ENCODE peak calls at places on chromosomes 6 and 20, in nine cellular contexts. E is activated CD8-positive, alpha-beta T cell treated with anti-CD3 and anti-CD28 coated beads, Interleukin-2, amount 10 ng/mL, durations not matched to agents 7 days and 5 days; V is PC-3; G is GF-D8; H is Right ventricle myocardium superior; K is fibroblast of lung; N is COR-L47; R is A172; O is astrocyte of the cerebellum. J is an unnamed sample.

GRCh38 chr20:22623211-22623610 is 38.8 kb upstream of the FOXA2 start:
- DNase-seq in O (no peak), E (no peak), V (peak), N (no peak), G (no peak), K (no peak), R (peak), H (no peak), J (no peak)

GRCh38 chr20:574297-574942 is 30.8 kb upstream of the CSNK2A1 start:
- DNase-seq in E (no peak), G (no peak), H (peak), N (no peak), V (no peak), O (no peak), K (no peak), R (no peak), J (no peak)

GRCh38 chr6:5905431-5906339 is 101.0 kb downstream of the NRN1 start:
- DNase-seq in O (peak), V (peak), R (peak), H (peak), K (peak), N (no peak), G (no peak), E (no peak), J (peak)

GRCh38 chr6:100506651-100507050 is 41.9 kb upstream of the SIM1 start:
- DNase-seq in V (peak), R (no peak), H (no peak), K (peak), N (no peak), O (peak), G (no peak), E (no peak), J (no peak)

GRCh38 chr20:11072982-11073381 is 399.2 kb upstream of the JAG1 start:
- DNase-seq in R (no peak), N (no peak), H (no peak), E (no peak), K (no peak), O (no peak), G (no peak), V (no peak), J (no peak)

GRCh38 chr6:36595168-36595818 is 1.1 kb downstream of the SRSF3 start:
- DNase-seq in N (peak), K (peak), V (peak), G (peak), O (no peak), H (no peak), R (peak), E (peak), J (no peak)

GRCh38 chr6:21381336-21381963 is 212.1 kb upstream of the SOX4 start:
- DNase-seq in V (peak), E (no peak), R (no peak), O (no peak), N (no peak), H (no peak), G (peak), K (no peak), J (no peak)

GRCh38 chr6:19465240-19465639 is 371.9 kb upstream of the ID4 start:
- DNase-seq in H (no peak), E (no peak), N (no peak), O (no peak), G (no peak), V (peak), R (no peak), K (no peak), J (peak)

GRCh38 chr6:41626917-41627316 is 11.4 kb upstream of the MDFI start:
- DNase-seq in E (no peak), N (no peak), O (no peak), G (no peak), V (no peak), R (no peak), K (no peak), H (no peak), J (no peak)

GRCh38 chr6:118042855-118043254 is 135.8 kb downstream of the SLC35F1 start:
- DNase-seq in K (no peak), R (no peak), H (no peak), V (no peak), N (no peak), E (no peak), G (no peak), O (no peak), J (no peak)

GRCh38 chr6:156821707-156822106 is 44.5 kb downstream of the ARID1B start:
- DNase-seq in H (no peak), N (no peak), V (no peak), E (no peak), G (no peak), K (no peak), O (no peak), R (no peak), J (no peak)

GRCh38 chr6:85612690-85613474 is 19.2 kb upstream of the SNX14 start:
- DNase-seq in E (no peak), G (no peak), N (no peak), O (no peak), H (no peak), R (no peak), K (no peak), V (no peak), J (no peak)

GRCh38 chr6:133286765-133287164 is 45.6 kb downstream of the EYA4 start:
- DNase-seq in H (no peak), V (peak), K (peak), N (peak), E (no peak), O (no peak), R (peak), G (no peak), J (no peak)

GRCh38 chr6:109349419-109349987 is 32.8 kb downstream of the CD164 start:
- DNase-seq in E (no peak), R (no peak), O (peak), K (peak), N (peak), H (no peak), V (peak), G (peak), J (peak)

GRCh38 chr6:127833336-127833735 is 67.5 kb downstream of the THEMIS start:
- DNase-seq in G (no peak), V (no peak), H (no peak), N (no peak), E (no peak), R (no peak), K (no peak), O (no peak), J (peak)

GRCh38 chr6:152341596-152341995 is 295.6 kb downstream of the SYNE1 start:
- DNase-seq in H (no peak), O (no peak), K (no peak), R (no peak), V (no peak), G (no peak), E (no peak), N (no peak), J (no peak)

GRCh38 chr20:31663838-31664695 is 26.4 kb downstream of the COX4I2 start:
- DNase-seq in R (no peak), O (no peak), V (peak), G (no peak), H (no peak), N (peak), E (no peak), K (no peak), J (no peak)

GRCh38 chr6:5962794-5963193 is 43.9 kb downstream of the NRN1 start:
- DNase-seq in H (no peak), E (no peak), O (no peak), K (no peak), N (no peak), V (no peak), R (no peak), G (no peak), J (no peak)

GRCh38 chr6:26576407-26576843 is 20.3 kb upstream of the ABT1 start:
- DNase-seq in H (no peak), G (no peak), N (no peak), V (no peak), E (no peak), O (no peak), K (no peak), R (no peak), J (no peak)

GRCh38 chr6:169669147-169669546 is 32.7 kb downstream of the WDR27 start:
- DNase-seq in N (no peak), G (no peak), K (no peak), V (no peak), R (no peak), O (no peak), E (no peak), H (no peak), J (no peak)

GRCh38 chr6:35725721-35726438 is 11.0 kb upstream of the ARMC12 start:
- DNase-seq in V (no peak), N (no peak), R (no peak), K (no peak), H (peak), G (peak), O (no peak), E (no peak), J (no peak)

GRCh38 chr6:10412948-10413849 is 1.7 kb downstream of the TFAP2A start:
- DNase-seq in R (no peak), K (no peak), V (peak), N (peak), E (no peak), O (no peak), G (no peak), H (peak), J (no peak)

GRCh38 chr6:125974214-125974866 is 12.0 kb upstream of the TRMT11 start:
- DNase-seq in E (no peak), R (peak), O (peak), K (peak), N (peak), V (peak), H (no peak), G (peak), J (peak)

GRCh38 chr6:117169781-117170281 is 95.5 kb upstream of the VGLL2 start:
- DNase-seq in K (no peak), G (no peak), O (no peak), E (no peak), N (no peak), V (peak), R (peak), H (no peak), J (no peak)

GRCh38 chr20:59818911-59819310 is 114.5 kb downstream of the SYCP2 start:
- DNase-seq in G (no peak), E (no peak), K (no peak), H (no peak), R (no peak), O (no peak), N (no peak), V (no peak), J (no peak)